ENCODE peak calls at places on chromosome 3, in five cellular contexts. C, I, P, R and U are unnamed samples.

GRCh38 chr3:133487920-133488540 is 85.5 kb upstream of the CDV3 start:
- DNase-seq in R (no peak), I (peak), C (peak), P (peak), U (no peak)

GRCh38 chr3:14200841-14201240 is 22.2 kb downstream of the LSM3 start:
- DNase-seq in R (no peak), I (no peak), C (no peak), P (no peak), U (no peak)

GRCh38 chr3:50444213-50444612 is 59.2 kb downstream of the CACNA2D2 start:
- DNase-seq in R (no peak), I (no peak), C (no peak), P (no peak), U (no peak)

GRCh38 chr3:20324664-20325478 is 138.9 kb upstream of the SGO1 start:
- DNase-seq in R (no peak), C (no peak), I (no peak), P (no peak), U (no peak)

GRCh38 chr3:14224895-14225294 is 46.3 kb downstream of the LSM3 start:
- DNase-seq in R (no peak), C (peak), I (no peak), P (peak), U (no peak)

GRCh38 chr3:109825971-109826810 is 488.8 kb upstream of the DPPA4 start:
- DNase-seq in P (no peak), C (no peak), I (no peak), R (no peak), U (no peak)

GRCh38 chr3:122988507-122988906 is 39.1 kb downstream of the SEMA5B start:
- DNase-seq in P (no peak), I (no peak), C (no peak), R (no peak), U (peak)

GRCh38 chr3:171013822-171014748 is 12.4 kb downstream of the SLC2A2 start:
- DNase-seq in I (no peak), R (no peak), C (no peak), P (no peak), U (no peak)

GRCh38 chr3:73510784-73511183 is 114.0 kb downstream of the PDZRN3 start:
- DNase-seq in R (no peak), C (no peak), I (no peak), P (no peak), U (no peak)

GRCh38 chr3:49924683-49925082 is 4.9 kb downstream of the MON1A start:
- DNase-seq in C (peak), P (no peak), I (no peak), R (no peak), U (no peak)

GRCh38 chr3:55538158-55538557 is 51.1 kb upstream of the WNT5A start:
- DNase-seq in P (no peak), C (no peak), R (no peak), I (no peak), U (no peak)

GRCh38 chr3:98777801-98778220 is 14.7 kb downstream of the ST3GAL6 start:
- DNase-seq in C (peak), P (no peak), I (no peak), R (no peak), U (no peak)

GRCh38 chr3:98596902-98597500 is 3.6 kb upstream of the CPOX start:
- DNase-seq in C (peak), P (no peak), I (no peak), R (no peak), U (no peak)

GRCh38 chr3:72213296-72214064 is 428.5 kb upstream of the PROK2 start:
- DNase-seq in C (no peak), P (no peak), R (no peak), I (no peak), U (no peak)

GRCh38 chr3:79410136-79410535 is 357.7 kb downstream of the ROBO1 start:
- DNase-seq in I (no peak), P (no peak), C (no peak), R (no peak), U (no peak)

GRCh38 chr3:79410617-79411016 is 357.2 kb downstream of the ROBO1 start:
- DNase-seq in C (no peak), R (no peak), I (no peak), P (no peak), U (no peak)

GRCh38 chr3:79405183-79405582 is 362.6 kb downstream of the ROBO1 start:
- DNase-seq in I (no peak), C (no peak), R (no peak), P (no peak), U (no peak)

DNA sequence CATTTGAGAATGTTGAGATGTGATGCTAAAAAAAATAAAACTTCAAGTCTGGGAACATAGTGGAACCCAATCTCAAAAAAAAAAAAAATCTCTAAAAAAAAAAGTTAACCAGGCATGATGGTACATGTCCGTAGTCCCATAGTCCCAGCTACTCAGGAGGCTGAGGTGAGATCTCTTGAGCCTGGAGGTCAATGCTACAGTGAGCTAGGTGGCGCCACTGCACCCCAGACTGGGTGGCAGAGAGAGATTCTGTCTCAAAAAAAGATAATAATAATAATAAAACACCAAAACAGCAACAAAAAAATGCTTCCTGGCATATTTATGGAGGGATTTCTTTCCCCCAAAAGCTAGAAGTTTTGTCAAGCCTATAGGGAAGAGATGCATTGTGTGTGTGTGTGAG is 361.6 kb downstream of the ROBO1 start:
- DNase-seq in R (no peak), P (no peak), C (no peak), I (no peak), U (no peak)
- H3K4me3 ChIP-seq in R (no peak), P (no peak), C (no peak), I (no peak), U (no peak)

DNA sequence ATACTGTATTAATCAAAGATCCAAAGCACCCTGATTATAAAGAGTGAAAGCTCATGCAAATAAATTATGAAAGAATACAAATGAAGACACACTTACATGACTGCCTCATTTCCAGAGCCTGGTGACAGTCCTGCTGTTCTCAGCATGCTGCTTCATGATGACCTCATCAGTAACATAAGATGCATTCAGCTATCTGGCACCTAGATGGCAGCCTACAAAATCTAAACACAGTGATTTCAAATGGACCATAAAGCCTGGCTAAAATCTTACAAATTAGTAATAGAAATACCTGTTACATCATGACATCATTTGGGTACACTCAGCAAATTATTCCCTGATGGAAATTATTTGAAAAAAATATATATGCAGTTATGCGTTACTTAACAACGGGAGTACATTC is 207.0 kb downstream of the EPHA3 start:
- DNase-seq in P (no peak), C (peak), I (no peak), R (no peak), U (no peak)
- TF ChIP-seq CTCF in P (no peak), C (peak), I (no peak), R (no peak), U (no peak)

GRCh38 chr3:45595364-45596154 is 1.0 kb downstream of the LIMD1 start:
- DNase-seq in I (peak), C (peak), R (no peak), P (peak), U (peak)
- H3K4me3 ChIP-seq in I (peak), C (peak), R (peak), P (peak), U (peak)

GRCh38 chr3:32860499-32860898 is 42.7 kb downstream of the TRIM71 start:
- DNase-seq in P (no peak), I (no peak), C (no peak), R (no peak), U (no peak)

GRCh38 chr3:32859604-32860237 is 41.9 kb downstream of the TRIM71 start:
- DNase-seq in C (no peak), I (no peak), P (no peak), R (no peak), U (no peak)

GRCh38 chr3:32865364-32865763 is 47.6 kb downstream of the TRIM71 start:
- DNase-seq in I (no peak), C (peak), R (no peak), P (no peak), U (no peak)

GRCh38 chr3:32861681-32862080 is 43.9 kb downstream of the TRIM71 start:
- DNase-seq in R (no peak), C (no peak), P (no peak), I (no peak), U (no peak)

DNA sequence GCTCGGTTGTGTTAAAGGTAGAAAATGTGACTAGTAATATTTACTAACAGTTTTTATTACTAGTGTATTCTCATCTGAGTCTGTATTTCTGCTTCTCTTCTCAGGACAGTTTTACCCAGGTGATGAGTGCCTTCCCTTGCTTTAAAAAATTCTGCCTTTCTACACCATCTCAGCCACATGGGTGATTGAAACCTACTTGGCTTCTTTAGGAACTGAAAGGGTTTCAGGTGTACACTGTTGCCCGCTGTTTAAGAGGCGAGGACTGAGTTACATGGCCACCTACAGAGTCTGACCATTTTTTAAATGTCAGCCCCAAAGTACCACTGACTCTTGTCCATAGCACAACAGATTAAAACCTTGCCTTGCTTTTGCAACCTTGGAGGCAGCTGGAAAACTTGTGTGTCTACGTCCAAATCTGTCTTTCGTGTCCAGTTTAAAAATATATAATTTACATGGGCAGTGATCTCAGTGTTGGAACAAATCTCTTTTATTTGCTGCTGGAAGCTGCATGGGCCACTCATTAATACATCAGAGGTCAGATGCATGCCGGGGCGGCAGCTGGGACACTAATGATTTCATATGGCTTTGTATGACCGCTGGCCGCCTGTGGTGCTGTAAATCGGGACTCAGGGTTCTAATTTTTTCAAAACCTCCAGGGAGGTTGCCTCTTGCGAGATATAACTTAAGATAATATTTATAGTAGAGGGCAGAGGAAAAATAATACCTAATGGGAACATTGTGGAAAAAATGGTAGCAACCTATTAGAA is 44.6 kb downstream of the TRIM71 start:
- DNase-seq in I (no peak), R (no peak), C (no peak), P (no peak), U (no peak)
- TF ChIP-seq CTCF in I (no peak), R (no peak), C (no peak), P (no peak), U (no peak)